ENCODE peak calls at places on chromosome 13, in eight cellular contexts. Y is uterus; P is AG09309; I is stimulated activated CD4-positive, alpha-beta T cell treated with anti-CD3 and anti-CD28 coated beads, Interleukin-4, amount 100 ng/mL, for 48 hours; Z is EH; L is cardiac muscle cell; H is psoas muscle; D is RPMI7951. R is an unnamed sample.

GRCh38 chr13:30410705-30411125 is 11.6 kb upstream of the UBE2L5 start:
- DNase-seq in Y (no peak), P (no peak), I (no peak), Z (peak), L (no peak), H (no peak), D (no peak), R (no peak)

GRCh38 chr13:111461445-111462149 is 141.2 kb downstream of the TEX29 start:
- DNase-seq in Y (no peak), P (no peak), I (no peak), Z (no peak), L (no peak), H (no peak), D (no peak), R (no peak)

GRCh38 chr13:112322562-112322961 is 53.6 kb upstream of the SPACA7 start:
- DNase-seq in Y (no peak), P (no peak), I (no peak), Z (no peak), L (no peak), H (no peak), D (no peak), R (no peak)

GRCh38 chr13:70960841-70961443 is 852.7 kb upstream of the KLHL1 start:
- DNase-seq in Y (no peak), P (no peak), I (no peak), Z (peak), L (peak), H (no peak), D (peak), R (no peak)

GRCh38 chr13:79423801-79424642 is 18.0 kb upstream of the RBM26 start:
- DNase-seq in Y (no peak), P (no peak), I (no peak), Z (peak), L (peak), H (no peak), D (peak), R (no peak)

GRCh38 chr13:92436927-92437326 is 789.7 kb upstream of the GPC6 start:
- DNase-seq in Y (no peak), P (no peak), I (no peak), Z (no peak), L (no peak), H (no peak), D (no peak), R (no peak)

GRCh38 chr13:24076124-24076523 is 84.4 kb upstream of the SPATA13 start:
- DNase-seq in Y (no peak), P (no peak), I (no peak), Z (no peak), L (no peak), H (no peak), D (no peak), R (no peak)

GRCh38 chr13:111469916-111470506 is 149.6 kb downstream of the TEX29 start:
- DNase-seq in Y (no peak), P (no peak), I (no peak), Z (no peak), L (no peak), H (no peak), D (no peak), R (no peak)

GRCh38 chr13:112596220-112596619 is 8.3 kb upstream of the TUBGCP3 start:
- DNase-seq in Y (no peak), P (no peak), I (no peak), Z (no peak), L (peak), H (no peak), D (no peak), R (no peak)

GRCh38 chr13:34265016-34265692 is 447.2 kb downstream of the RFC3 start:
- DNase-seq in Y (no peak), P (no peak), I (no peak), Z (peak), L (no peak), H (no peak), D (no peak), R (no peak)

GRCh38 chr13:94595006-94595942 is 678 bp downstream of the TGDS start:
- DNase-seq in Y (no peak), P (no peak), I (no peak), Z (peak), L (peak), H (peak), D (peak), R (no peak)

GRCh38 chr13:102598061-102598460 is 1.3 kb downstream of the TPP2 start:
- DNase-seq in Y (no peak), P (no peak), I (no peak), Z (no peak), L (no peak), H (no peak), D (peak), R (no peak)

GRCh38 chr13:50309872-50310594 is 294.8 kb downstream of the KCNRG start:
- DNase-seq in Y (no peak), P (no peak), I (no peak), Z (no peak), L (no peak), H (no peak), D (no peak), R (no peak)

GRCh38 chr13:106568225-106569003 is 477 bp upstream of the ARGLU1 start:
- DNase-seq in Y (no peak), P (peak), I (no peak), Z (no peak), L (no peak), H (no peak), D (no peak), R (no peak)

GRCh38 chr13:112106467-112107141 is 39.7 kb downstream of the SOX1 start:
- DNase-seq in Y (no peak), P (no peak), I (no peak), Z (no peak), L (no peak), H (no peak), D (no peak), R (no peak)

GRCh38 chr13:101053289-101053688 is 363.0 kb downstream of the NALCN start:
- DNase-seq in Y (no peak), P (no peak), I (no peak), Z (no peak), L (no peak), H (no peak), D (no peak), R (no peak)

GRCh38 chr13:62320129-62320724 is 904.6 kb upstream of the PCDH20 start:
- DNase-seq in Y (no peak), P (no peak), I (no peak), Z (no peak), L (peak), H (no peak), D (peak), R (no peak)

GRCh38 chr13:98405107-98405571 is 171.8 kb downstream of the STK24 start:
- DNase-seq in Y (no peak), P (no peak), I (no peak), Z (no peak), L (peak), H (no peak), D (no peak), R (no peak)

GRCh38 chr13:111184685-111185401 is 69.7 kb downstream of the ARHGEF7 start:
- DNase-seq in Y (no peak), P (no peak), I (no peak), Z (no peak), L (peak), H (no peak), D (no peak), R (no peak)

GRCh38 chr13:110957181-110957884 is 42.5 kb upstream of the ANKRD10 start:
- DNase-seq in Y (no peak), P (no peak), I (no peak), Z (peak), L (no peak), H (no peak), D (peak), R (no peak)